ENCODE peak calls at places on chromosomes 12 and 14, in six cellular contexts. B, T, K, U, H and I are unnamed samples.

GRCh38 chr14:69324341-69324931 is 64.5 kb downstream of the GALNT16 start:
- DNase-seq in B (no peak), T (no peak), K (no peak), U (no peak), H (no peak), I (no peak)

GRCh38 chr14:77040995-77041744 is 12.7 kb upstream of the IRF2BPL start:
- DNase-seq in B (no peak), T (no peak), K (no peak), U (no peak), H (no peak), I (no peak)

GRCh38 chr14:59055439-59056045 is 132.9 kb upstream of the DAAM1 start:
- DNase-seq in B (peak; percentile 21), T (peak; percentile 37), K (peak; percentile 41), U (peak; percentile 76), H (no peak), I (no peak)

GRCh38 chr12:59055204-59055839 is 135.0 kb upstream of the LRIG3 start:
- DNase-seq in B (peak; percentile 63), T (no peak), K (no peak), U (peak; percentile 76), H (no peak), I (peak; percentile 97)

GRCh38 chr12:47819902-47820630 is at the start of gene HDAC7:
- DNase-seq in B (peak; percentile 90), T (no peak), K (peak; percentile 72), U (peak; percentile 94), H (peak; percentile 50), I (peak; percentile 87)

GRCh38 chr12:7966558-7966957 is 30.6 kb upstream of the SLC2A3 start:
- DNase-seq in B (no peak), T (no peak), K (no peak), U (peak; percentile 30), H (no peak), I (no peak)

GRCh38 chr14:93788307-93788556 is at the start of gene PRIMA1:
- DNase-seq in B (no peak), T (no peak), K (no peak), U (no peak), H (no peak), I (peak; percentile 0)

GRCh38 chr12:52818376-52818775 is 4.5 kb upstream of the KRT4 start:
- DNase-seq in B (no peak), T (peak; percentile 24), K (no peak), U (no peak), H (no peak), I (no peak)

GRCh38 chr14:20499108-20499507 is 6.2 kb upstream of the RNASE10 start:
- DNase-seq in B (no peak), T (no peak), K (no peak), U (no peak), H (no peak), I (no peak)

GRCh38 chr14:52791204-52792096 is at the start of gene GNPNAT1:
- DNase-seq in B (peak; percentile 83), T (peak; percentile 74), K (peak; percentile 85), U (peak; percentile 93), H (peak; percentile 84), I (peak; percentile 86)

GRCh38 chr12:112714166-112714565 is 77.4 kb upstream of the RPH3A start:
- DNase-seq in B (no peak), T (no peak), K (no peak), U (no peak), H (no peak), I (peak; percentile 17)

GRCh38 chr12:89351489-89352241 is 636 bp downstream of the DUSP6 start:
- DNase-seq in B (peak; percentile 32), T (no peak), K (peak; percentile 64), U (no peak), H (peak; percentile 45), I (no peak)

GRCh38 chr12:34343345-34343744 is 321.0 kb downstream of the ALG10 start:
- DNase-seq in B (no peak), T (no peak), K (no peak), U (no peak), H (no peak), I (no peak)

GRCh38 chr12:34599530-34600513 is 577.5 kb downstream of the ALG10 start:
- DNase-seq in B (no peak), T (no peak), K (no peak), U (no peak), H (no peak), I (no peak)

GRCh38 chr12:47087088-47087688 is 7.4 kb upstream of the AMIGO2 start:
- DNase-seq in B (no peak), T (peak; percentile 84), K (no peak), U (peak; percentile 66), H (no peak), I (no peak)

GRCh38 chr12:1882405-1882804 is 36.0 kb downstream of the CACNA2D4 start:
- DNase-seq in B (no peak), T (no peak), K (no peak), U (no peak), H (no peak), I (no peak)

GRCh38 chr12:30967026-30967425 is 40.5 kb downstream of the TSPAN11 start:
- DNase-seq in B (no peak), T (no peak), K (no peak), U (no peak), H (no peak), I (no peak)

GRCh38 chr12:101685121-101685520 is 12.3 kb upstream of the CHPT1 start:
- DNase-seq in B (no peak), T (no peak), K (no peak), U (no peak), H (no peak), I (no peak)

GRCh38 chr14:100989924-100990323 is 86.4 kb upstream of the RTL1 start:
- DNase-seq in B (no peak), T (no peak), K (no peak), U (no peak), H (no peak), I (no peak)

GRCh38 chr12:107325075-107325474 is 231.7 kb upstream of the CRY1 start:
- DNase-seq in B (no peak), T (peak; percentile 48), K (no peak), U (no peak), H (no peak), I (no peak)

GRCh38 chr14:105700622-105701288 is 174.4 kb downstream of the TMEM121 start:
- DNase-seq in B (no peak), T (no peak), K (no peak), U (no peak), H (no peak), I (no peak)

GRCh38 chr12:65100140-65100539 is 21.0 kb downstream of the WIF1 start:
- DNase-seq in B (no peak), T (no peak), K (no peak), U (no peak), H (no peak), I (no peak)

GRCh38 chr14:29235991-29236390 is 469.4 kb downstream of the FOXG1 start:
- DNase-seq in B (no peak), T (no peak), K (no peak), U (peak; percentile 49), H (no peak), I (no peak)

GRCh38 chr12:129966086-129966640 is 62.3 kb upstream of the TMEM132D start:
- DNase-seq in B (no peak), T (no peak), K (no peak), U (no peak), H (no peak), I (no peak)

GRCh38 chr12:15536446-15536845 is 214.1 kb downstream of the PTPRO start:
- DNase-seq in B (no peak), T (no peak), K (no peak), U (no peak), H (no peak), I (no peak)

GRCh38 chr14:64755661-64756265 is 51.5 kb downstream of the PLEKHG3 start:
- DNase-seq in B (no peak), T (no peak), K (no peak), U (peak; percentile 24), H (no peak), I (peak; percentile 99)

GRCh38 chr14:101118746-101119610 is 215.5 kb upstream of the RTL1 start:
- DNase-seq in B (no peak), T (peak; percentile 23), K (no peak), U (no peak), H (no peak), I (no peak)